ENCODE peak calls at places on chromosomes 6 and 20, in eight cellular contexts. O is thyroid gland; U is hepatocyte; S is transverse colon; H is NT2/D1; A is mammary epithelial cell; V is CD4-positive, CD25-positive, alpha-beta regulatory T cell; K is left ventricle myocardium inferior. Z is an unnamed sample. For H3K4me1, the result is how much of the 10 kb centered on the place peaks cover.

GRCh38 chr6:169700296-169700695 is 1.5 kb downstream of the WDR27 start:
- DNase-seq in O (no peak), A (no peak), K (no peak), V (no peak), U (peak), H (no peak), S (peak), Z (no peak)

GRCh38 chr6:116529466-116529969 is 16.0 kb downstream of the TRAPPC3L start:
- DNase-seq in H (no peak), A (no peak), V (no peak), S (no peak), U (no peak), O (no peak), K (no peak), Z (no peak)

GRCh38 chr6:47016236-47016635 is 25.9 kb downstream of the ADGRF1 start:
- DNase-seq in O (no peak), U (no peak), A (no peak), H (no peak), K (no peak), S (no peak), V (no peak), Z (peak)

GRCh38 chr6:17505062-17505476 is 95.0 kb upstream of the FAM8A1 start:
- DNase-seq in V (peak), S (no peak), U (no peak), A (no peak), O (no peak), H (no peak), K (no peak), Z (no peak)

GRCh38 chr6:108947114-108947854 is 99.1 kb downstream of the ARMC2 start:
- DNase-seq in U (peak), O (peak), K (no peak), A (peak), S (no peak), H (no peak), V (no peak), Z (no peak)

GRCh38 chr6:10347561-10348327 is 67.1 kb downstream of the TFAP2A start:
- DNase-seq in V (no peak), A (peak), U (peak), H (no peak), S (no peak), K (no peak), O (no peak), Z (no peak)

GRCh38 chr20:49303211-49303610 is 25.4 kb upstream of the ZNFX1 start:
- DNase-seq in K (no peak), H (no peak), A (no peak), V (no peak), U (no peak), S (no peak), O (no peak), Z (no peak)

GRCh38 chr6:21138359-21139094 is 455.0 kb upstream of the SOX4 start:
- DNase-seq in V (no peak), A (no peak), U (peak), O (no peak), H (no peak), K (no peak), S (no peak), Z (no peak)

GRCh38 chr6:52020961-52021570 is 66.3 kb downstream of the PKHD1 start:
- DNase-seq in A (peak), O (no peak), U (peak), H (no peak), K (no peak), V (peak), S (no peak), Z (peak)

GRCh38 chr20:3658019-3658707 is 5.0 kb downstream of the GFRA4 start:
- DNase-seq in K (no peak), A (no peak), S (no peak), V (no peak), U (no peak), H (no peak), O (no peak), Z (no peak)

GRCh38 chr6:151098166-151098565 is 141.6 kb upstream of the AKAP12 start:
- DNase-seq in K (no peak), V (peak), A (no peak), H (no peak), O (no peak), U (no peak), S (no peak), Z (no peak)

GRCh38 chr6:36488221-36488620 is 45.4 kb downstream of the KCTD20 start:
- DNase-seq in K (no peak), A (no peak), H (no peak), S (no peak), O (no peak), V (no peak), U (no peak), Z (no peak)

GRCh38 chr6:10396775-10397174 is 18.1 kb downstream of the TFAP2A start:
- DNase-seq in U (no peak), V (no peak), H (no peak), A (no peak), O (no peak), S (no peak), K (no peak), Z (no peak)

GRCh38 chr20:58458342-58459057 is 56.7 kb downstream of the APCDD1L start:
- DNase-seq in U (no peak), O (no peak), S (no peak), A (peak), V (no peak), H (no peak), K (no peak), Z (peak)

GRCh38 chr20:46324960-46325703 is 16.8 kb upstream of the CDH22 start:
- DNase-seq in A (no peak), U (peak), K (no peak), V (peak), H (peak), O (peak), S (no peak), Z (peak)

GRCh38 chr6:93300661-93301060 is 118.7 kb downstream of the EPHA7 start:
- DNase-seq in S (no peak), V (no peak), U (no peak), K (no peak), A (no peak), H (no peak), O (no peak), Z (no peak)

GRCh38 chr6:116217069-116217468 is 36.8 kb downstream of the TSPYL4 start:
- DNase-seq in V (peak), S (no peak), A (peak), H (no peak), K (no peak), U (peak), O (no peak), Z (peak)

GRCh38 chr20:36205026-36205425 is 31.3 kb upstream of the AAR2 start:
- DNase-seq in A (no peak), V (no peak), S (no peak), O (no peak), H (no peak), K (no peak), U (no peak), Z (no peak)

GRCh38 chr20:53621482-53622246 is 28.0 kb upstream of the ZNF217 start:
- DNase-seq in V (peak), H (no peak), K (peak), S (peak), U (peak), O (peak), A (peak), Z (no peak)
- H3K4me3 ChIP-seq in V (peak), H (no peak), K (no peak), S (no peak), U (no peak), O (no peak), A (no peak), Z (no peak)

DNA sequence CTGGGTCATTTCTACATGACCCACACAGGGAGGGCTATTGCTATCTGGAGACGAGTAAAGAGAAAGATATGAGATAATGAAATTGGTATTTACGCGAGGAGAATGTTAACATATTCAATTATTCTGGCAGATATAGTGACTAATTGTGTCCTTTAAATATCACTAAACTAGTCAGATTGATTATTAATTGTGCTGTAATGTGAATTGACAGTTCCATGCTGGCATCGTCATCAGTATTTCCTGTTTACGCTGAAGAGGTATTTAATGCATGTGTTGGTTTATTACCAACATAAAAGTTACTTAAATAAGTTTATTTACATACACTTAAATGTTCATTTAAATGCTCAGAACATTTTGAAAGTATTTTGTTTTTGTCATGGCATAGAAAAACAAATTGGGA is 35.7 kb upstream of the OGFRL1 start:
- DNase-seq in K (no peak), S (no peak), A (no peak), O (no peak), V (no peak), U (no peak), H (no peak), Z (no peak)
- H3K4me1 ChIP-seq in K (half or more), S (under half), A (under half), O (under half), V (under half), U (under half), H (under half), Z (under half)

GRCh38 chr20:45049904-45050471 is 50.9 kb downstream of the KCNS1 start:
- DNase-seq in U (no peak), O (no peak), A (no peak), K (no peak), S (no peak), V (peak), H (no peak), Z (peak)
- H3K4me3 ChIP-seq in U (no peak), O (no peak), A (no peak), K (no peak), S (no peak), V (peak), H (no peak), Z (no peak)

GRCh38 chr20:39553120-39553519 is 591.0 kb downstream of the DHX35 start:
- DNase-seq in U (no peak), K (no peak), A (no peak), O (no peak), S (no peak), V (no peak), H (no peak), Z (no peak)
- H3K4me1 ChIP-seq in U (under half), K (under half), A (under half), O (under half), S (under half), V (under half), H (under half), Z (under half)

GRCh38 chr6:30829639-30830250 is 54.6 kb upstream of the DDR1 start:
- DNase-seq in U (no peak), H (no peak), V (peak), A (no peak), S (no peak), K (no peak), O (no peak), Z (peak)
- H3K4me3 ChIP-seq in U (no peak), H (no peak), V (peak), A (no peak), S (no peak), K (no peak), O (no peak), Z (no peak)

GRCh38 chr6:71851214-71851613 is 35.1 kb upstream of the RIMS1 start:
- DNase-seq in O (no peak), S (no peak), H (no peak), V (no peak), K (no peak), U (no peak), A (no peak), Z (no peak)
- H3K4me1 ChIP-seq in O (under half), S (under half), H (under half), V (under half), K (under half), U (under half), A (under half), Z (under half)